ENCODE peak calls at places on chromosomes 7 and 10, in five cellular contexts. F is activated CD4-positive, CD25-positive, alpha-beta regulatory T cell; D is cardiac septum; G is fibroblast of lung; T is cardiac fibroblast. S is an unnamed sample.

GRCh38 chr10:31678573-31679122 is 250.0 kb downstream of the ARHGAP12 start:
- DNase-seq in G (peak), D (no peak), F (no peak), T (no peak), S (no peak)

GRCh38 chr7:28615091-28615490 is 202.8 kb downstream of the CREB5 start:
- DNase-seq in T (no peak), F (no peak), D (no peak), G (no peak), S (no peak)

GRCh38 chr7:157875230-157876179 is 538.7 kb downstream of the DNAJB6 start:
- DNase-seq in D (no peak), T (no peak), F (peak), G (no peak), S (no peak)

GRCh38 chr10:59595584-59595983 is 114.1 kb downstream of the SLC16A9 start:
- DNase-seq in T (no peak), G (no peak), F (no peak), D (no peak), S (no peak)

GRCh38 chr7:69617364-69617763 is 19.1 kb downstream of the AUTS2 start:
- DNase-seq in G (no peak), T (no peak), D (no peak), F (no peak), S (no peak)

GRCh38 chr7:133778472-133778871 is 348.7 kb upstream of the LRGUK start:
- DNase-seq in F (no peak), D (no peak), T (no peak), G (no peak), S (no peak)

GRCh38 chr7:149834601-149835000 is 3.6 kb upstream of the ZNF862 start:
- DNase-seq in T (no peak), G (no peak), D (no peak), F (no peak), S (no peak)

GRCh38 chr7:87456247-87456646 is 19.2 kb downstream of the ABCB4 start:
- DNase-seq in F (no peak), G (no peak), D (no peak), T (no peak), S (no peak)

GRCh38 chr7:147173883-147174282 is 1057.3 kb downstream of the CNTNAP2 start:
- DNase-seq in F (no peak), D (no peak), G (no peak), T (no peak), S (no peak)

GRCh38 chr10:124155781-124156401 is 62.5 kb upstream of the CHST15 start:
- DNase-seq in G (peak), D (peak), T (peak), F (no peak), S (no peak)

GRCh38 chr10:77661100-77661499 is 23.5 kb upstream of the KCNMA1 start:
- DNase-seq in G (no peak), F (no peak), D (no peak), T (no peak), S (no peak)

GRCh38 chr10:56880541-56880940 is 519.5 kb upstream of the ZWINT start:
- DNase-seq in D (no peak), G (no peak), F (no peak), T (no peak), S (no peak)

GRCh38 chr10:109992485-109992884 is 15.3 kb upstream of the ADD3 start:
- DNase-seq in G (peak), F (no peak), T (peak), D (no peak), S (no peak)

GRCh38 chr7:4785371-4785770 is 9.9 kb downstream of the AP5Z1 start:
- DNase-seq in G (no peak), D (no peak), T (no peak), F (no peak), S (no peak)

GRCh38 chr10:117175215-117175900 is 21.9 kb upstream of the KCNK18 start:
- DNase-seq in F (no peak), T (no peak), D (no peak), G (no peak), S (peak)

GRCh38 chr7:103651978-103652377 is 206.0 kb upstream of the SLC26A5 start:
- DNase-seq in D (no peak), G (no peak), T (no peak), F (no peak), S (no peak)

GRCh38 chr10:105063796-105064195 is 422.7 kb downstream of the SORCS3 start:
- DNase-seq in D (no peak), T (peak), G (peak), F (no peak), S (no peak)

GRCh38 chr7:87934699-87935372 is 785 bp downstream of the ADAM22 start:
- DNase-seq in T (peak), D (no peak), F (no peak), G (peak), S (no peak)

GRCh38 chr10:80671847-80672246 is 134.1 kb downstream of the SH2D4B start:
- DNase-seq in G (no peak), F (no peak), D (no peak), T (no peak), S (no peak)

GRCh38 chr10:105187243-105187642 is 546.2 kb downstream of the SORCS3 start:
- DNase-seq in F (no peak), D (no peak), G (no peak), T (no peak), S (no peak)

GRCh38 chr10:46539596-46540411 is 16.7 kb downstream of the GPRIN2 start:
- DNase-seq in G (peak), F (no peak), T (peak), D (peak), S (no peak)

GRCh38 chr10:132476146-132477065 is 61.2 kb upstream of the INPP5A start:
- DNase-seq in T (no peak), D (peak), G (no peak), F (no peak), S (no peak)

GRCh38 chr10:117137911-117138642 is at the start of gene VAX1:
- DNase-seq in F (no peak), T (no peak), G (no peak), D (no peak), S (no peak)

GRCh38 chr7:27686315-27686714 is 23.6 kb upstream of the HIBADH start:
- DNase-seq in F (no peak), G (no peak), T (peak), D (no peak), S (no peak)

GRCh38 chr7:77903597-77903996 is 105.0 kb downstream of the PHTF2 start:
- DNase-seq in F (no peak), T (no peak), D (no peak), G (no peak), S (no peak)

GRCh38 chr10:129021597-129022304 is 445.3 kb upstream of the MGMT start:
- DNase-seq in D (no peak), T (peak), F (no peak), G (peak), S (no peak)

GRCh38 chr7:2266911-2267310 is 24.9 kb downstream of the NUDT1 start:
- DNase-seq in F (no peak), T (no peak), D (no peak), G (peak), S (no peak)

GRCh38 chr10:14571866-14572507 is 202.7 kb downstream of the FAM107B start:
- DNase-seq in G (peak), T (peak), D (no peak), F (no peak), S (peak)

GRCh38 chr7:105779856-105780815 is 96.3 kb downstream of the ATXN7L1 start:
- DNase-seq in G (no peak), D (no peak), F (no peak), T (no peak), S (no peak)

GRCh38 chr7:20158684-20159083 is 58.5 kb downstream of the MACC1 start:
- DNase-seq in G (peak), D (no peak), T (peak), F (no peak), S (no peak)

GRCh38 chr7:78178319-78178718 is 379.7 kb downstream of the PHTF2 start:
- DNase-seq in D (no peak), F (no peak), T (peak), G (peak), S (no peak)

GRCh38 chr10:50325449-50326188 is 74.3 kb upstream of the ASAH2 start:
- DNase-seq in G (peak), F (no peak), D (no peak), T (peak), S (no peak)

GRCh38 chr7:69754476-69754875 is 156.2 kb downstream of the AUTS2 start:
- DNase-seq in T (no peak), F (no peak), G (no peak), D (no peak), S (no peak)

GRCh38 chr7:128322040-128322643 is 21.6 kb downstream of the RBM28 start:
- DNase-seq in T (peak), D (no peak), F (no peak), G (peak), S (no peak)